ENCODE peak calls at places on chromosome 12, in five cellular contexts. E is upper lobe of right lung, Q is aorta, P is MM.1S, L is Caco-2. T is an unnamed sample. For H3K9me3, the result is how much of the 10 kb centered on the place peaks cover.

GRCh38 chr12:110073049-110073831 is 24.9 kb upstream of the C12orf76 start:
- DNase-seq in E (peak), Q (no peak), P (peak), L (no peak), T (peak)

GRCh38 chr12:63040526-63041220 is 105.7 kb upstream of the PPM1H start:
- DNase-seq in E (no peak), Q (no peak), P (no peak), L (no peak), T (no peak)

GRCh38 chr12:124828264-124829007 is 35.2 kb downstream of the SCARB1 start:
- DNase-seq in E (no peak), Q (no peak), P (no peak), L (peak), T (no peak)

GRCh38 chr12:122437656-122438121 is 15.2 kb upstream of the CLIP1 start:
- DNase-seq in E (peak), Q (peak), P (no peak), L (no peak), T (no peak)

GRCh38 chr12:42462486-42462885 is 127.1 kb downstream of the PRICKLE1 start:
- DNase-seq in E (no peak), Q (no peak), P (no peak), L (no peak), T (no peak)

GRCh38 chr12:76876696-76877229 is 2.1 kb downstream of the CSRP2 start:
- DNase-seq in E (no peak), Q (no peak), P (no peak), L (no peak), T (no peak)

GRCh38 chr12:4960030-4960429 is 50.3 kb downstream of the KCNA1 start:
- DNase-seq in E (no peak), Q (no peak), P (no peak), L (no peak), T (no peak)

GRCh38 chr12:131452444-131452860 is 258.4 kb upstream of the SFSWAP start:
- DNase-seq in E (peak), Q (no peak), P (no peak), L (no peak), T (no peak)

GRCh38 chr12:100123316-100124095 is 19.2 kb downstream of the BLTP3B start:
- DNase-seq in E (no peak), Q (no peak), P (no peak), L (no peak), T (no peak)

GRCh38 chr12:69241444-69242092 is 2.2 kb downstream of the CPSF6 start:
- DNase-seq in E (no peak), Q (no peak), P (no peak), L (no peak), T (no peak)

GRCh38 chr12:43306066-43306465 is 245.9 kb downstream of the ADAMTS20 start:
- DNase-seq in E (no peak), Q (no peak), P (no peak), L (no peak), T (no peak)

GRCh38 chr12:94570161-94570560 is 80.2 kb downstream of the TMCC3 start:
- DNase-seq in E (no peak), Q (no peak), P (no peak), L (no peak), T (no peak)

GRCh38 chr12:48956279-48957140 is 777 bp downstream of the ARF3 start:
- DNase-seq in E (peak), Q (peak), P (no peak), L (peak), T (no peak)

GRCh38 chr12:113325938-113326337 is 9.0 kb downstream of the SLC8B1 start:
- DNase-seq in E (no peak), Q (no peak), P (no peak), L (no peak), T (no peak)

GRCh38 chr12:51822956-51823355 is 25.6 kb downstream of the FIGNL2 start:
- DNase-seq in E (no peak), Q (no peak), P (no peak), L (no peak), T (no peak)

GRCh38 chr12:109057376-109057775 is 5.0 kb downstream of the USP30 start:
- DNase-seq in E (no peak), Q (no peak), P (no peak), L (no peak), T (no peak)

GRCh38 chr12:117316336-117316735 is 45.1 kb downstream of the NOS1 start:
- DNase-seq in E (no peak), Q (no peak), P (no peak), L (no peak), T (no peak)

GRCh38 chr12:28021704-28022103 is 49.2 kb upstream of the PTHLH start:
- DNase-seq in E (no peak), Q (no peak), P (no peak), L (no peak), T (no peak)

GRCh38 chr12:124898200-124898950 is 16.1 kb downstream of the UBC start:
- DNase-seq in E (peak), Q (no peak), P (peak), L (peak), T (peak)

GRCh38 chr12:88182431-88182830 is 40.3 kb downstream of the TMTC3 start:
- DNase-seq in E (no peak), Q (no peak), P (no peak), L (no peak), T (no peak)

GRCh38 chr12:40300490-40300889 is 75.7 kb downstream of the LRRK2 start:
- DNase-seq in E (no peak), Q (no peak), P (no peak), L (no peak), T (no peak)

GRCh38 chr12:53241623-53242412 is 9.8 kb upstream of the RARG start:
- DNase-seq in E (no peak), Q (no peak), P (no peak), L (no peak), T (no peak)

GRCh38 chr12:48767047-48767446 is 21.8 kb downstream of the ADCY6 start:
- DNase-seq in E (no peak), Q (peak), P (no peak), L (no peak), T (no peak)

GRCh38 chr12:78864483-78865296 is at the start of gene SYT1:
- DNase-seq in E (peak), Q (peak), P (peak), L (peak), T (no peak)

GRCh38 chr12:111203969-111204368 is 164.9 kb downstream of the PHETA1 start:
- DNase-seq in E (no peak), Q (no peak), P (no peak), L (no peak), T (no peak)

GRCh38 chr12:65881965-65882413 is 57.7 kb downstream of the HMGA2 start:
- DNase-seq in E (peak), Q (peak), P (no peak), L (no peak), T (no peak)

GRCh38 chr12:27840229-27840999 is 60.4 kb upstream of the MANSC4 start:
- DNase-seq in E (no peak), Q (no peak), P (peak), L (no peak), T (no peak)

GRCh38 chr12:54054442-54055332 is 1.1 kb downstream of the HOXC4 start:
- DNase-seq in E (no peak), Q (no peak), P (no peak), L (no peak), T (no peak)

GRCh38 chr12:113474635-113475436 is 3.2 kb upstream of the LHX5 start:
- DNase-seq in E (no peak), Q (no peak), P (no peak), L (no peak), T (no peak)

GRCh38 chr12:86698581-86698980 is 442.4 kb upstream of the MGAT4C start:
- DNase-seq in E (no peak), Q (no peak), P (no peak), L (no peak), T (no peak)

GRCh38 chr12:68581926-68582325 is 28.8 kb upstream of the RAP1B start:
- DNase-seq in E (no peak), Q (no peak), P (no peak), L (no peak), T (no peak)

GRCh38 chr12:113276946-113277500 is 55.8 kb downstream of the TPCN1 start:
- DNase-seq in E (peak), Q (peak), P (no peak), L (no peak), T (no peak)

GRCh38 chr12:130281157-130281799 is 56.4 kb upstream of the PIWIL1 start:
- DNase-seq in E (no peak), Q (no peak), P (no peak), L (no peak), T (no peak)

GRCh38 chr12:34304546-34304945 is 282.2 kb downstream of the ALG10 start:
- DNase-seq in E (no peak), Q (peak), P (no peak), L (no peak), T (no peak)
- H3K9me3 ChIP-seq in E (under half), Q (under half), P (under half), L (under half), T (under half)

GRCh38 chr12:34387711-34388635 is 365.7 kb downstream of the ALG10 start:
- DNase-seq in E (peak), Q (peak), P (no peak), L (no peak), T (no peak)

GRCh38 chr12:34386621-34387255 is 364.4 kb downstream of the ALG10 start:
- DNase-seq in E (no peak), Q (no peak), P (no peak), L (no peak), T (no peak)

GRCh38 chr12:34388636-34389377 is 366.5 kb downstream of the ALG10 start:
- DNase-seq in E (peak), Q (peak), P (no peak), L (no peak), T (no peak)

GRCh38 chr12:34384693-34385092 is 362.4 kb downstream of the ALG10 start:
- DNase-seq in E (no peak), Q (no peak), P (no peak), L (no peak), T (no peak)

DNA sequence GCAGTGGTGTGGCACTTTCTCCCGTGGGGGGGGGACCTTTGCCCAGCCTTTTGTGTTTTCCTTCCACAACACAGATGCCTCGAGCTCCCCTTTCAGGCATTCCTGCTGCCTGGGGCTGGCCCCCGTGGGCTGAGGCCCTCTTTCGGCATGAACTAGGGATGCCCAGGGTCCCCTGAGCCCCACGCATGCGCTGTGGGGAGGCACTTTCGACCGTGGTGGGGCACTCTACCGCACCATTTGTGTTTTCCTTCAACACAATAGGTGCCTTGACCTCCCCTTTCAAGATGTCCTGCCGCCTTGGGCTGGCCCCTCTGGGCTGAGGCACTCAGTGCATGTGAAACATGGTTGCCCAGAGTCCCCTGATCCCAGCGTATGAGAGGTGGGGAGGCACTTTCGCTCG is 363.7 kb downstream of the ALG10 start:
- DNase-seq in E (no peak), Q (no peak), P (no peak), L (no peak), T (no peak)
- H3K9me3 ChIP-seq in E (under half), Q (under half), P (under half), L (under half), T (under half)

DNA sequence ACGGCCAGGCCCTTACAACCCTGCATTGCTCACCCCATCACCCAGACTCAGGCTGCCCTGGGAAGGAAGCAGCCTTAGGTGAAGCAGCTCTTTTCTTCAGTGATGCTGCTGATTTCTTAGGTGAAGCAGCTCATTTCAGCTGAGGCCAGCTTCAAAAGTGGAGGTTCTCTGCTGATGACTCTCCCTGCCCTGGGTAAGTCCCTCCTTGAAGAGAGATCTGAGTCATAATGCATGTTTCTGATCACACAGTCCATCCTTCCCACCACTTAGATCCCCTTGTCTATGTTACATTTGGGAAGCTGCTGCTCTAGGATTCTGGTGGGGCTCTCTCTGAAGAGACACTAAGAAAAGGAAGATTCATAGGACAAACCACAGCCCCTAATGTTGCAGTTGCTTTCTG is 17.2 kb upstream of the ZNF140 start:
- DNase-seq in E (no peak), Q (no peak), P (no peak), L (no peak), T (no peak)
- H3K9me3 ChIP-seq in E (half or more), Q (under half), P (under half), L (half or more), T (half or more)

GRCh38 chr12:31967569-31967968 is 8.4 kb downstream of the RESF1 start:
- DNase-seq in E (no peak), Q (no peak), P (no peak), L (no peak), T (no peak)

GRCh38 chr12:31974673-31975072 is 15.5 kb downstream of the RESF1 start:
- DNase-seq in E (no peak), Q (no peak), P (no peak), L (no peak), T (no peak)

GRCh38 chr12:31973818-31974217 is 14.6 kb downstream of the RESF1 start:
- DNase-seq in E (no peak), Q (no peak), P (no peak), L (no peak), T (no peak)

GRCh38 chr12:31966558-31967205 is 7.5 kb downstream of the RESF1 start:
- DNase-seq in E (no peak), Q (no peak), P (no peak), L (no peak), T (no peak)

GRCh38 chr12:31970199-31970598 is 11.0 kb downstream of the RESF1 start:
- DNase-seq in E (no peak), Q (no peak), P (no peak), L (no peak), T (no peak)
- H3K9me3 ChIP-seq in E (under half), Q (under half), P (under half), L (half or more), T (under half)

T was measured in T-helper 17 cell.